ENCODE peak calls at places on chromosome 4, in seven cellular contexts. One of them, this sample, is unnamed.

GRCh38 chr4:116143221-116143620 is 942.2 kb downstream of the TRAM1L1 start:
- DNase-seq in H9: no peak
- DNase-seq in heart left ventricle: no peak
- DNase-seq in fibroblast of lung: no peak
- DNase-seq in glutamatergic neuron: no peak
- DNase-seq in A549: no peak
- DNase-seq in mucosa of descending colon: no peak
- DNase-seq in this sample: no peak

GRCh38 chr4:156598138-156598681 is 373.4 kb downstream of the PDGFC start:
- DNase-seq in H9: no peak
- DNase-seq in heart left ventricle: peak
- DNase-seq in fibroblast of lung: peak
- DNase-seq in glutamatergic neuron: no peak
- DNase-seq in A549: no peak
- DNase-seq in mucosa of descending colon: no peak
- DNase-seq in this sample: no peak

GRCh38 chr4:186149872-186150271 is 41.5 kb upstream of the CYP4V2 start:
- DNase-seq in H9: peak
- DNase-seq in heart left ventricle: peak
- DNase-seq in fibroblast of lung: no peak
- DNase-seq in glutamatergic neuron: peak
- DNase-seq in A549: peak
- DNase-seq in mucosa of descending colon: peak
- DNase-seq in this sample: peak

GRCh38 chr4:156146581-156146980 is 192.9 kb upstream of the CTSO start:
- DNase-seq in H9: no peak
- DNase-seq in heart left ventricle: no peak
- DNase-seq in fibroblast of lung: peak
- DNase-seq in glutamatergic neuron: no peak
- DNase-seq in A549: no peak
- DNase-seq in mucosa of descending colon: no peak
- DNase-seq in this sample: no peak

GRCh38 chr4:61201562-61202099 is 1.5 kb downstream of the ADGRL3 start:
- DNase-seq in H9: no peak
- DNase-seq in heart left ventricle: peak
- DNase-seq in fibroblast of lung: peak
- DNase-seq in glutamatergic neuron: peak
- DNase-seq in A549: no peak
- DNase-seq in mucosa of descending colon: no peak
- DNase-seq in this sample: peak

GRCh38 chr4:2331043-2331420 is 69.1 kb upstream of the MXD4 start:
- DNase-seq in H9: no peak
- DNase-seq in heart left ventricle: no peak
- DNase-seq in fibroblast of lung: no peak
- DNase-seq in glutamatergic neuron: no peak
- DNase-seq in A549: no peak
- DNase-seq in mucosa of descending colon: no peak
- DNase-seq in this sample: no peak

GRCh38 chr4:64417974-64418373 is 8.7 kb upstream of the TECRL start:
- DNase-seq in H9: no peak
- DNase-seq in heart left ventricle: no peak
- DNase-seq in fibroblast of lung: peak
- DNase-seq in glutamatergic neuron: no peak
- DNase-seq in A549: no peak
- DNase-seq in mucosa of descending colon: no peak
- DNase-seq in this sample: no peak

GRCh38 chr4:10087152-10087791 is 29.3 kb downstream of the WDR1 start:
- DNase-seq in H9: no peak
- DNase-seq in heart left ventricle: peak
- DNase-seq in fibroblast of lung: no peak
- DNase-seq in glutamatergic neuron: no peak
- DNase-seq in A549: no peak
- DNase-seq in mucosa of descending colon: no peak
- DNase-seq in this sample: no peak

GRCh38 chr4:125313497-125313896 is 1.3 kb upstream of the FAT4 start:
- DNase-seq in H9: peak
- DNase-seq in heart left ventricle: no peak
- DNase-seq in fibroblast of lung: peak
- DNase-seq in glutamatergic neuron: no peak
- DNase-seq in A549: peak
- DNase-seq in mucosa of descending colon: peak
- DNase-seq in this sample: peak

GRCh38 chr4:82891728-82892466 is 944 bp upstream of the SEC31A start:
- DNase-seq in H9: no peak
- DNase-seq in heart left ventricle: no peak
- DNase-seq in fibroblast of lung: peak
- DNase-seq in glutamatergic neuron: no peak
- DNase-seq in A549: no peak
- DNase-seq in mucosa of descending colon: no peak
- DNase-seq in this sample: no peak

GRCh38 chr4:78059524-78059889 is 2.4 kb downstream of the FRAS1 start:
- DNase-seq in H9: peak
- DNase-seq in heart left ventricle: no peak
- DNase-seq in fibroblast of lung: peak
- DNase-seq in glutamatergic neuron: peak
- DNase-seq in A549: peak
- DNase-seq in mucosa of descending colon: peak
- DNase-seq in this sample: peak

GRCh38 chr4:3416270-3416669 is 25.5 kb upstream of the HGFAC start:
- DNase-seq in H9: peak
- DNase-seq in heart left ventricle: peak
- DNase-seq in fibroblast of lung: no peak
- DNase-seq in glutamatergic neuron: peak
- DNase-seq in A549: no peak
- DNase-seq in mucosa of descending colon: no peak
- DNase-seq in this sample: peak

GRCh38 chr4:4591071-4591470 is 49.2 kb upstream of the STX18 start:
- DNase-seq in H9: no peak
- DNase-seq in heart left ventricle: no peak
- DNase-seq in fibroblast of lung: no peak
- DNase-seq in glutamatergic neuron: no peak
- DNase-seq in A549: no peak
- DNase-seq in mucosa of descending colon: no peak
- DNase-seq in this sample: no peak

GRCh38 chr4:44447563-44448504 is 775 bp downstream of the KCTD8 start:
- DNase-seq in H9: peak
- DNase-seq in heart left ventricle: peak
- DNase-seq in fibroblast of lung: peak
- DNase-seq in glutamatergic neuron: peak
- DNase-seq in A549: peak
- DNase-seq in mucosa of descending colon: peak
- DNase-seq in this sample: peak

GRCh38 chr4:186227221-186227620 is at the start of gene KLKB1:
- DNase-seq in H9: no peak
- DNase-seq in heart left ventricle: no peak
- DNase-seq in fibroblast of lung: no peak
- DNase-seq in glutamatergic neuron: no peak
- DNase-seq in A549: no peak
- DNase-seq in mucosa of descending colon: no peak
- DNase-seq in this sample: no peak

GRCh38 chr4:14115106-14115505 is 487.6 kb upstream of the BOD1L1 start:
- DNase-seq in H9: peak
- DNase-seq in heart left ventricle: no peak
- DNase-seq in fibroblast of lung: no peak
- DNase-seq in glutamatergic neuron: no peak
- DNase-seq in A549: no peak
- DNase-seq in mucosa of descending colon: no peak
- DNase-seq in this sample: peak

GRCh38 chr4:185880571-185880970 is 68.6 kb upstream of the SORBS2 start:
- DNase-seq in H9: no peak
- DNase-seq in heart left ventricle: no peak
- DNase-seq in fibroblast of lung: no peak
- DNase-seq in glutamatergic neuron: no peak
- DNase-seq in A549: peak
- DNase-seq in mucosa of descending colon: no peak
- DNase-seq in this sample: no peak

GRCh38 chr4:45006078-45006477 is 279.7 kb upstream of the GNPDA2 start:
- DNase-seq in H9: no peak
- DNase-seq in heart left ventricle: no peak
- DNase-seq in fibroblast of lung: no peak
- DNase-seq in glutamatergic neuron: no peak
- DNase-seq in A549: no peak
- DNase-seq in mucosa of descending colon: no peak
- DNase-seq in this sample: no peak

GRCh38 chr4:7193040-7193958 is 961 bp downstream of the SORCS2 start:
- DNase-seq in H9: peak
- DNase-seq in heart left ventricle: peak
- DNase-seq in fibroblast of lung: no peak
- DNase-seq in glutamatergic neuron: peak
- DNase-seq in A549: peak
- DNase-seq in mucosa of descending colon: no peak
- DNase-seq in this sample: peak

GRCh38 chr4:8653326-8654000 is 60.9 kb downstream of the CPZ start:
- DNase-seq in H9: peak
- DNase-seq in heart left ventricle: no peak
- DNase-seq in fibroblast of lung: no peak
- DNase-seq in glutamatergic neuron: no peak
- DNase-seq in A549: no peak
- DNase-seq in mucosa of descending colon: no peak
- DNase-seq in this sample: no peak

GRCh38 chr4:26268246-26268645 is 52.6 kb upstream of the RBPJ start:
- DNase-seq in H9: no peak
- DNase-seq in heart left ventricle: no peak
- DNase-seq in fibroblast of lung: no peak
- DNase-seq in glutamatergic neuron: no peak
- DNase-seq in A549: no peak
- DNase-seq in mucosa of descending colon: no peak
- DNase-seq in this sample: no peak

DNA sequence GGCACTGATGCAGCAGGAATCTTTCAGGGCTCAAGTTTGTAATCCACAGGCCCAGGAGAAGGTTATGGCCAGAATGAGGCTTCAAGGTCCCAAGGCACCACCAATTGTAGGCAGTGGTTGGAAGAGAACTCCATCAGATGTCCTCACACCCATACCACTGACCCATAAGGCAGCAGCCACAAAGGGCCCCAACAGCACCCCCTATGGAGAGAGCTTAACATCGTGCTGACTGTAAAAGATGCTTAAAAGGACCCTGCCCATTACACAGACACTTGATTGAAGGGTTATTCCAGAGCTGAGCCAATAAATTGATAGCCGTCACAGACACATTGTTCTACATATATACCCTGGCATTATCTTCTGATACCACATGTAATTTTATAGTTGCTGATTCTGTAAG is 113.7 kb downstream of the SOWAHB start:
- DNase-seq in H9: peak
- DNase-seq in heart left ventricle: no peak
- DNase-seq in fibroblast of lung: no peak
- DNase-seq in glutamatergic neuron: no peak
- DNase-seq in A549: peak
- DNase-seq in mucosa of descending colon: peak
- DNase-seq in this sample: peak
- TF ChIP-seq CTCF in H9: peak
- TF ChIP-seq CTCF in heart left ventricle: no peak
- TF ChIP-seq CTCF in fibroblast of lung: peak
- TF ChIP-seq CTCF in glutamatergic neuron: no peak
- TF ChIP-seq CTCF in A549: no peak
- TF ChIP-seq CTCF in mucosa of descending colon: no peak
- TF ChIP-seq CTCF in this sample: peak

GRCh38 chr4:139769355-139769754 is 103.7 kb downstream of the MGST2 start:
- DNase-seq in H9: no peak
- DNase-seq in heart left ventricle: no peak
- DNase-seq in fibroblast of lung: no peak
- DNase-seq in glutamatergic neuron: no peak
- DNase-seq in A549: no peak
- DNase-seq in mucosa of descending colon: no peak
- DNase-seq in this sample: no peak

GRCh38 chr4:139770361-139770760 is 104.7 kb downstream of the MGST2 start:
- DNase-seq in H9: no peak
- DNase-seq in heart left ventricle: no peak
- DNase-seq in fibroblast of lung: no peak
- DNase-seq in glutamatergic neuron: no peak
- DNase-seq in A549: peak
- DNase-seq in mucosa of descending colon: no peak
- DNase-seq in this sample: no peak

GRCh38 chr4:139768366-139768765 is 102.7 kb downstream of the MGST2 start:
- DNase-seq in H9: no peak
- DNase-seq in heart left ventricle: no peak
- DNase-seq in fibroblast of lung: no peak
- DNase-seq in glutamatergic neuron: no peak
- DNase-seq in A549: no peak
- DNase-seq in mucosa of descending colon: no peak
- DNase-seq in this sample: no peak

GRCh38 chr4:139767585-139767984 is 102.0 kb downstream of the MGST2 start:
- DNase-seq in H9: no peak
- DNase-seq in heart left ventricle: no peak
- DNase-seq in fibroblast of lung: no peak
- DNase-seq in glutamatergic neuron: no peak
- DNase-seq in A549: no peak
- DNase-seq in mucosa of descending colon: no peak
- DNase-seq in this sample: no peak

DNA sequence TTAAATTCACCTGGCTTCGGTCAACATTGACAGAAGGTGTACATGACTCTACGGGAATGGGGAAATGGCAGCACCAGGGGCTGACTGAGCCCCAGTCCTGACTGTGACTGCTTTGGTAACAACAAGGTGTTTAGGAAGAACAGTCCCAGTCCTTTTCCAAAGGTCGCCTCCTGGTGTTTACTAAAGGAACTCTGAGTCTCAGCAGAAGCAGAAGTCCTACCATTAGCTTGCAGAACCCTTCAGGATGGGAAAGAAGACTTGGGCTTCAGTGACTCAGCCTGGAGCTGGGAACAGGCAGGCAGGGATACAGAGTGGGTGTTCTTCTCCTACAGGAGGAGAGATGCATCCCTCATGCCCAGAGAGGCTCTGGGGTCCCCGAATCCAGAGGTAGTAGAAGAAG is 103.3 kb downstream of the MGST2 start:
- DNase-seq in H9: peak
- DNase-seq in heart left ventricle: no peak
- DNase-seq in fibroblast of lung: no peak
- DNase-seq in glutamatergic neuron: no peak
- DNase-seq in A549: peak
- DNase-seq in mucosa of descending colon: no peak
- DNase-seq in this sample: no peak
- TF ChIP-seq CTCF in H9: peak
- TF ChIP-seq CTCF in heart left ventricle: no peak
- TF ChIP-seq CTCF in fibroblast of lung: no peak
- TF ChIP-seq CTCF in glutamatergic neuron: peak
- TF ChIP-seq CTCF in A549: no peak
- TF ChIP-seq CTCF in mucosa of descending colon: no peak
- TF ChIP-seq CTCF in this sample: peak

DNA sequence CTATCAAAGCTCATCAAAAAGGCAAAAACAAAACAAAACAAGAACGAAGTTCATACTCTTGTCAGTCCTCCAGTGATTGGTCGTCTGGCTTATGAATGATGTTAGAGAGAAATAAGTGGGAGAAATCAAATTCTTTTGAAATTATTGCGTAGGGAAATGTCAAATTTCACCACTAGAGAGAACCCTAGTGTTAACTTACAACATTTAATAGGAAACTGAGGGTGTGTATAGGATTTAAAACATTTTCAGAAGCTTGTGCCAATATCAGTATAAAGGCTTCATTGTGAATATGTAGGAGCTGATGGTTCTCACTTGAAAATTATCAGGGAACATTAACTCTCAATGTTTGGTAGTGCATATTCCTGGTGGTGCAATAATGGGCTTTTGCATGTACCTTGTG is 17.4 kb downstream of the ADH6 start:
- DNase-seq in H9: no peak
- DNase-seq in heart left ventricle: no peak
- DNase-seq in fibroblast of lung: no peak
- DNase-seq in glutamatergic neuron: no peak
- DNase-seq in A549: no peak
- DNase-seq in mucosa of descending colon: no peak
- DNase-seq in this sample: no peak
- TF ChIP-seq CTCF in H9: no peak
- TF ChIP-seq CTCF in heart left ventricle: no peak
- TF ChIP-seq CTCF in fibroblast of lung: peak
- TF ChIP-seq CTCF in glutamatergic neuron: no peak
- TF ChIP-seq CTCF in A549: no peak
- TF ChIP-seq CTCF in mucosa of descending colon: no peak
- TF ChIP-seq CTCF in this sample: no peak

GRCh38 chr4:102625232-102625930 is 124.2 kb downstream of the NFKB1 start:
- DNase-seq in H9: peak
- DNase-seq in heart left ventricle: peak
- DNase-seq in fibroblast of lung: no peak
- DNase-seq in glutamatergic neuron: no peak
- DNase-seq in A549: peak
- DNase-seq in mucosa of descending colon: peak
- DNase-seq in this sample: peak
- TF ChIP-seq CTCF in H9: peak
- TF ChIP-seq CTCF in heart left ventricle: peak
- TF ChIP-seq CTCF in fibroblast of lung: peak
- TF ChIP-seq CTCF in glutamatergic neuron: no peak
- TF ChIP-seq CTCF in A549: no peak
- TF ChIP-seq CTCF in mucosa of descending colon: no peak
- TF ChIP-seq CTCF in this sample: peak